ENCODE peak calls at places on chromosomes 13 and 19, in ten cellular contexts. One of them, this sample, is unnamed.

GRCh38 chr13:33207616-33207964 is 78.0 kb downstream of the STARD13 start:
- DNase-seq in dorsolateral prefrontal cortex: no peak
- DNase-seq in activated CD4-positive, alpha-beta T cell treated with anti-CD3 and anti-CD28 coated beads for 36 hours: no peak
- DNase-seq in HCT116: no peak
- DNase-seq in LHCN-M2: peak
- DNase-seq in left colon: peak
- DNase-seq in mucosa of descending colon: peak
- DNase-seq in A673: peak
- DNase-seq in CD8-positive, alpha-beta memory T cell: no peak
- DNase-seq in T-helper 17 cell: no peak
- DNase-seq in this sample: peak

GRCh38 chr13:28415994-28416411 is 78.9 kb downstream of the FLT1 start:
- DNase-seq in dorsolateral prefrontal cortex: no peak
- DNase-seq in activated CD4-positive, alpha-beta T cell treated with anti-CD3 and anti-CD28 coated beads for 36 hours: peak
- DNase-seq in HCT116: peak
- DNase-seq in LHCN-M2: no peak
- DNase-seq in left colon: no peak
- DNase-seq in mucosa of descending colon: no peak
- DNase-seq in A673: no peak
- DNase-seq in CD8-positive, alpha-beta memory T cell: no peak
- DNase-seq in T-helper 17 cell: no peak
- DNase-seq in this sample: peak

GRCh38 chr13:67120872-67121531 is 109.1 kb downstream of the PCDH9 start:
- DNase-seq in dorsolateral prefrontal cortex: no peak
- DNase-seq in activated CD4-positive, alpha-beta T cell treated with anti-CD3 and anti-CD28 coated beads for 36 hours: no peak
- DNase-seq in HCT116: no peak
- DNase-seq in LHCN-M2: no peak
- DNase-seq in left colon: no peak
- DNase-seq in mucosa of descending colon: no peak
- DNase-seq in A673: no peak
- DNase-seq in CD8-positive, alpha-beta memory T cell: no peak
- DNase-seq in T-helper 17 cell: no peak
- DNase-seq in this sample: no peak

GRCh38 chr19:13505761-13506549 is at the start of gene CACNA1A:
- DNase-seq in dorsolateral prefrontal cortex: no peak
- DNase-seq in activated CD4-positive, alpha-beta T cell treated with anti-CD3 and anti-CD28 coated beads for 36 hours: peak
- DNase-seq in HCT116: no peak
- DNase-seq in LHCN-M2: no peak
- DNase-seq in left colon: no peak
- DNase-seq in mucosa of descending colon: no peak
- DNase-seq in A673: peak
- DNase-seq in CD8-positive, alpha-beta memory T cell: no peak
- DNase-seq in T-helper 17 cell: no peak
- DNase-seq in this sample: no peak

GRCh38 chr19:23999821-24000610 is 85.3 kb downstream of the ZNF726 start:
- DNase-seq in dorsolateral prefrontal cortex: no peak
- DNase-seq in activated CD4-positive, alpha-beta T cell treated with anti-CD3 and anti-CD28 coated beads for 36 hours: no peak
- DNase-seq in HCT116: no peak
- DNase-seq in LHCN-M2: no peak
- DNase-seq in left colon: no peak
- DNase-seq in mucosa of descending colon: no peak
- DNase-seq in A673: no peak
- DNase-seq in CD8-positive, alpha-beta memory T cell: no peak
- DNase-seq in T-helper 17 cell: no peak
- DNase-seq in this sample: no peak

GRCh38 chr19:17348700-17349099 is 11.3 kb downstream of the GTPBP3 start:
- DNase-seq in dorsolateral prefrontal cortex: no peak
- DNase-seq in activated CD4-positive, alpha-beta T cell treated with anti-CD3 and anti-CD28 coated beads for 36 hours: no peak
- DNase-seq in HCT116: no peak
- DNase-seq in LHCN-M2: peak
- DNase-seq in left colon: peak
- DNase-seq in mucosa of descending colon: no peak
- DNase-seq in A673: peak
- DNase-seq in CD8-positive, alpha-beta memory T cell: no peak
- DNase-seq in T-helper 17 cell: no peak
- DNase-seq in this sample: no peak

GRCh38 chr13:44128522-44128921 is 245.1 kb upstream of the SERP2 start:
- DNase-seq in dorsolateral prefrontal cortex: peak
- DNase-seq in activated CD4-positive, alpha-beta T cell treated with anti-CD3 and anti-CD28 coated beads for 36 hours: no peak
- DNase-seq in HCT116: no peak
- DNase-seq in LHCN-M2: peak
- DNase-seq in left colon: no peak
- DNase-seq in mucosa of descending colon: no peak
- DNase-seq in A673: no peak
- DNase-seq in CD8-positive, alpha-beta memory T cell: no peak
- DNase-seq in T-helper 17 cell: no peak
- DNase-seq in this sample: no peak

GRCh38 chr13:53242015-53242414 is 213.4 kb downstream of the OLFM4 start:
- DNase-seq in dorsolateral prefrontal cortex: no peak
- DNase-seq in activated CD4-positive, alpha-beta T cell treated with anti-CD3 and anti-CD28 coated beads for 36 hours: no peak
- DNase-seq in HCT116: no peak
- DNase-seq in LHCN-M2: no peak
- DNase-seq in left colon: no peak
- DNase-seq in mucosa of descending colon: no peak
- DNase-seq in A673: no peak
- DNase-seq in CD8-positive, alpha-beta memory T cell: no peak
- DNase-seq in T-helper 17 cell: no peak
- DNase-seq in this sample: no peak

GRCh38 chr13:111492958-111493357 is 172.5 kb downstream of the TEX29 start:
- DNase-seq in dorsolateral prefrontal cortex: no peak
- DNase-seq in activated CD4-positive, alpha-beta T cell treated with anti-CD3 and anti-CD28 coated beads for 36 hours: no peak
- DNase-seq in HCT116: no peak
- DNase-seq in LHCN-M2: no peak
- DNase-seq in left colon: no peak
- DNase-seq in mucosa of descending colon: no peak
- DNase-seq in A673: no peak
- DNase-seq in CD8-positive, alpha-beta memory T cell: no peak
- DNase-seq in T-helper 17 cell: no peak
- DNase-seq in this sample: no peak

GRCh38 chr19:3024870-3025515 is 4.1 kb downstream of the TLE2 start:
- DNase-seq in dorsolateral prefrontal cortex: no peak
- DNase-seq in activated CD4-positive, alpha-beta T cell treated with anti-CD3 and anti-CD28 coated beads for 36 hours: peak
- DNase-seq in HCT116: no peak
- DNase-seq in LHCN-M2: no peak
- DNase-seq in left colon: no peak
- DNase-seq in mucosa of descending colon: no peak
- DNase-seq in A673: no peak
- DNase-seq in CD8-positive, alpha-beta memory T cell: no peak
- DNase-seq in T-helper 17 cell: no peak
- DNase-seq in this sample: no peak

GRCh38 chr13:98475521-98475920 is 101.4 kb downstream of the STK24 start:
- DNase-seq in dorsolateral prefrontal cortex: no peak
- DNase-seq in activated CD4-positive, alpha-beta T cell treated with anti-CD3 and anti-CD28 coated beads for 36 hours: no peak
- DNase-seq in HCT116: no peak
- DNase-seq in LHCN-M2: no peak
- DNase-seq in left colon: no peak
- DNase-seq in mucosa of descending colon: no peak
- DNase-seq in A673: no peak
- DNase-seq in CD8-positive, alpha-beta memory T cell: no peak
- DNase-seq in T-helper 17 cell: no peak
- DNase-seq in this sample: no peak

GRCh38 chr19:46009530-46010510 is 13.0 kb downstream of the PGLYRP1 start:
- DNase-seq in dorsolateral prefrontal cortex: peak
- DNase-seq in activated CD4-positive, alpha-beta T cell treated with anti-CD3 and anti-CD28 coated beads for 36 hours: peak
- DNase-seq in HCT116: peak
- DNase-seq in LHCN-M2: peak
- DNase-seq in left colon: no peak
- DNase-seq in mucosa of descending colon: peak
- DNase-seq in A673: peak
- DNase-seq in CD8-positive, alpha-beta memory T cell: peak
- DNase-seq in T-helper 17 cell: peak
- DNase-seq in this sample: peak

GRCh38 chr19:46841458-46842083 is 9.1 kb downstream of the AP2S1 start:
- DNase-seq in dorsolateral prefrontal cortex: no peak
- DNase-seq in activated CD4-positive, alpha-beta T cell treated with anti-CD3 and anti-CD28 coated beads for 36 hours: no peak
- DNase-seq in HCT116: no peak
- DNase-seq in LHCN-M2: peak
- DNase-seq in left colon: no peak
- DNase-seq in mucosa of descending colon: no peak
- DNase-seq in A673: peak
- DNase-seq in CD8-positive, alpha-beta memory T cell: no peak
- DNase-seq in T-helper 17 cell: no peak
- DNase-seq in this sample: no peak

This sample was measured in T-helper 1 cell.